ENCODE peak calls at places on chromosome 14, in five cellular contexts. N is tibial artery, T is NCI-H460, X is fibroblast of lung, R is psoas muscle. A is an unnamed sample.
A peak's percentile ranks its signal among the peaks of the same experiment; 100 is the strongest.

GRCh38 chr14:63996016-63996415 is 143.2 kb downstream of the SYNE2 start:
- DNase-seq in N (no peak), X (no peak), R (no peak), T (no peak), A (no peak)

GRCh38 chr14:72643317-72643801 is 250.5 kb downstream of the DPF3 start:
- DNase-seq in X (peak; percentile 100), R (peak; percentile 69), T (no peak), N (no peak), A (peak; percentile 95)

GRCh38 chr14:75561013-75561432 is 17.4 kb upstream of the FLVCR2 start:
- DNase-seq in T (peak; percentile 70), X (peak; percentile 68), N (peak; percentile 81), R (peak; percentile 83), A (peak; percentile 93)

GRCh38 chr14:22438742-22439141 is 150.3 kb downstream of the DAD1 start:
- DNase-seq in T (no peak), X (no peak), R (no peak), N (no peak), A (no peak)

GRCh38 chr14:51684760-51685159 is 33.0 kb downstream of the FRMD6 start:
- DNase-seq in T (no peak), R (no peak), X (no peak), N (no peak), A (no peak)

GRCh38 chr14:96275182-96276112 is 19.4 kb downstream of the BDKRB1 start:
- DNase-seq in R (peak; percentile 80), X (peak; percentile 68), T (peak; percentile 41), N (peak; percentile 79), A (peak; percentile 86)

GRCh38 chr14:73231874-73232851 is 5.1 kb upstream of the PAPLN start:
- DNase-seq in N (no peak), X (no peak), R (peak; percentile 46), T (peak; percentile 14), A (no peak)

GRCh38 chr14:40697221-40697620 is 909.5 kb upstream of the LRFN5 start:
- DNase-seq in R (no peak), T (no peak), X (peak; percentile 0), N (no peak), A (no peak)

GRCh38 chr14:53278602-53279506 is 125.7 kb upstream of the DDHD1 start:
- DNase-seq in T (peak; percentile 44), N (no peak), X (peak; percentile 52), R (no peak), A (no peak)

GRCh38 chr14:59333668-59334067 is 131.5 kb downstream of the GPR135 start:
- DNase-seq in T (no peak), N (no peak), R (no peak), X (peak; percentile 96), A (peak; percentile 81)

GRCh38 chr14:59189281-59189821 is 884 bp downstream of the DAAM1 start:
- DNase-seq in N (peak; percentile 68), R (peak; percentile 62), T (no peak), X (peak; percentile 27), A (peak; percentile 35)

GRCh38 chr14:58747181-58747580 is 109.4 kb downstream of the DACT1 start:
- DNase-seq in T (peak; percentile 14), X (peak; percentile 96), N (peak; percentile 81), R (no peak), A (peak; percentile 73)

GRCh38 chr14:94021416-94022157 is 4.6 kb upstream of the OTUB2 start:
- DNase-seq in X (peak; percentile 23), N (no peak), T (no peak), R (peak; percentile 27), A (no peak)

GRCh38 chr14:64641760-64642159 is 62.5 kb upstream of the PLEKHG3 start:
- DNase-seq in X (no peak), T (no peak), R (no peak), N (no peak), A (no peak)

A was measured in GM03348.